ENCODE peak calls at places on chromosomes 3 and 15, in seven cellular contexts. One of them, this sample, is unnamed.
A peak's percentile ranks its signal among the peaks of the same experiment; 100 is the strongest.

GRCh38 chr3:55006277-55006676 is 78.4 kb upstream of the LRTM1 start:
- DNase-seq in GM23248: no peak
- DNase-seq in HepG2: no peak
- DNase-seq in fibroblast of lung: peak; percentile 68
- DNase-seq in A549: no peak
- DNase-seq in K562: no peak
- DNase-seq in H9: no peak
- DNase-seq in this sample: no peak

GRCh38 chr3:43879166-43879565 is 188.4 kb downstream of the ABHD5 start:
- DNase-seq in HepG2: no peak
- DNase-seq in fibroblast of lung: no peak
- DNase-seq in GM23248: peak; percentile 43
- DNase-seq in K562: peak; percentile 22
- DNase-seq in A549: peak; percentile 59
- DNase-seq in H9: peak; percentile 88
- DNase-seq in this sample: peak; percentile 73

GRCh38 chr15:74403981-74404563 is 29.7 kb downstream of the SEMA7A start:
- DNase-seq in GM23248: no peak
- DNase-seq in A549: no peak
- DNase-seq in H9: no peak
- DNase-seq in K562: no peak
- DNase-seq in HepG2: no peak
- DNase-seq in fibroblast of lung: no peak
- DNase-seq in this sample: peak; percentile 44

GRCh38 chr3:61181874-61182273 is 69.4 kb downstream of the FHIT start:
- DNase-seq in H9: no peak
- DNase-seq in HepG2: peak; percentile 52
- DNase-seq in GM23248: peak; percentile 36
- DNase-seq in K562: no peak
- DNase-seq in fibroblast of lung: peak; percentile 76
- DNase-seq in A549: peak; percentile 17
- DNase-seq in this sample: no peak

GRCh38 chr15:66997212-66997611 is 68.2 kb upstream of the SMAD3 start:
- DNase-seq in A549: no peak
- DNase-seq in fibroblast of lung: peak; percentile 92
- DNase-seq in K562: no peak
- DNase-seq in HepG2: no peak
- DNase-seq in GM23248: peak; percentile 89
- DNase-seq in H9: no peak
- DNase-seq in this sample: no peak

GRCh38 chr3:126107203-126107939 is 23.4 kb upstream of the SLC41A3 start:
- DNase-seq in GM23248: no peak
- DNase-seq in K562: no peak
- DNase-seq in A549: no peak
- DNase-seq in H9: no peak
- DNase-seq in HepG2: no peak
- DNase-seq in fibroblast of lung: no peak
- DNase-seq in this sample: no peak

GRCh38 chr15:80997692-80998091 is 3.0 kb upstream of the TLNRD1 start:
- DNase-seq in K562: no peak
- DNase-seq in HepG2: no peak
- DNase-seq in fibroblast of lung: no peak
- DNase-seq in A549: no peak
- DNase-seq in H9: no peak
- DNase-seq in GM23248: no peak
- DNase-seq in this sample: no peak

GRCh38 chr3:63911901-63912767 is at the start of gene SCAANT1:
- DNase-seq in K562: peak; percentile 78
- DNase-seq in fibroblast of lung: peak; percentile 91
- DNase-seq in HepG2: peak; percentile 81
- DNase-seq in A549: peak; percentile 85
- DNase-seq in H9: peak; percentile 83
- DNase-seq in GM23248: peak; percentile 98
- DNase-seq in this sample: peak; percentile 82

GRCh38 chr3:67017211-67017610 is 19.1 kb downstream of the KBTBD8 start:
- DNase-seq in fibroblast of lung: no peak
- DNase-seq in HepG2: peak; percentile 67
- DNase-seq in A549: no peak
- DNase-seq in K562: peak; percentile 69
- DNase-seq in GM23248: peak; percentile 3
- DNase-seq in H9: no peak
- DNase-seq in this sample: peak; percentile 43

GRCh38 chr15:75947117-75947516 is 43.4 kb downstream of the FBXO22 start:
- DNase-seq in fibroblast of lung: peak; percentile 86
- DNase-seq in GM23248: peak; percentile 96
- DNase-seq in A549: peak; percentile 27
- DNase-seq in K562: no peak
- DNase-seq in HepG2: no peak
- DNase-seq in H9: no peak
- DNase-seq in this sample: no peak

GRCh38 chr3:189121088-189121487 is 50.7 kb upstream of the TPRG1 start:
- DNase-seq in A549: no peak
- DNase-seq in GM23248: no peak
- DNase-seq in H9: no peak
- DNase-seq in HepG2: no peak
- DNase-seq in fibroblast of lung: peak; percentile 4
- DNase-seq in K562: no peak
- DNase-seq in this sample: no peak

DNA sequence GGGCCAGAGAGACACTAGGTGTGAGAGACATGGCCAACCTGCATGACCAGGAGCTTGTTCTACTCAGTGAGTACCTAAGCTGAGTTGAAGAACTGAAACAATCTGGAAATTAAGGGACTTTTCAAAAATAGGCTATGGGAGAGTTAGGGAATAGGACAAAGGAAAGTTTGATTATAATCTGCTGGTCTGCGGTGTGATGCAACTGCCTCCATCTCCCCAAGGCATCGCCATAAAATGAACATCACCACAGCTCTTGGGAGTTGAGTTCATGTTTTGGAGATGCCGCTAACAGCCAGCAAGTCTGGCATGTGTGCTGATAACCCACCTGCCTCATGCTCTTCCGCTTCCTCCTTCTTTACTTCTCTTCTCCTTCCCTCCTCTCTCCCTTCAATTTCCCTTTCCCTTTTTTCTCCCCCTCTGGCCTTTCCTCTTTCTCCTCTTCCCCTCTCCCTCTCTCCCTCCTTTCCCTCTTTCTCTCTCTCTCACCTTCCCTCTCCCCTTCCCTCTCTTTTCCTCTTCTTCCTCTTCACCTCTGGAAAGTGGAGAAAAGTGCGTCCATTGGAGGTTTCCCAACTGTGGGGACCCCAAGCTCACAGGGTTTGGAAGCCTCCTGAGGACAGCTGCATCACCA is 39.1 kb upstream of the GLCE start:
- DNase-seq in GM23248: no peak
- DNase-seq in K562: no peak
- DNase-seq in A549: no peak
- DNase-seq in HepG2: no peak
- DNase-seq in fibroblast of lung: no peak
- DNase-seq in H9: no peak
- DNase-seq in this sample: no peak
- H3K4me1 ChIP-seq in GM23248: no peaks in the 10 kb centered on the region
- H3K4me1 ChIP-seq in K562: no peaks in the 10 kb centered on the region
- H3K4me1 ChIP-seq in A549: peaks cover 11% of the 10 kb centered on the region
- H3K4me1 ChIP-seq in HepG2: peaks cover 13% of the 10 kb centered on the region
- H3K4me1 ChIP-seq in fibroblast of lung: no peaks in the 10 kb centered on the region
- H3K4me1 ChIP-seq in H9: peaks cover 28% of the 10 kb centered on the region
- H3K4me1 ChIP-seq in this sample: no peaks in the 10 kb centered on the region

DNA sequence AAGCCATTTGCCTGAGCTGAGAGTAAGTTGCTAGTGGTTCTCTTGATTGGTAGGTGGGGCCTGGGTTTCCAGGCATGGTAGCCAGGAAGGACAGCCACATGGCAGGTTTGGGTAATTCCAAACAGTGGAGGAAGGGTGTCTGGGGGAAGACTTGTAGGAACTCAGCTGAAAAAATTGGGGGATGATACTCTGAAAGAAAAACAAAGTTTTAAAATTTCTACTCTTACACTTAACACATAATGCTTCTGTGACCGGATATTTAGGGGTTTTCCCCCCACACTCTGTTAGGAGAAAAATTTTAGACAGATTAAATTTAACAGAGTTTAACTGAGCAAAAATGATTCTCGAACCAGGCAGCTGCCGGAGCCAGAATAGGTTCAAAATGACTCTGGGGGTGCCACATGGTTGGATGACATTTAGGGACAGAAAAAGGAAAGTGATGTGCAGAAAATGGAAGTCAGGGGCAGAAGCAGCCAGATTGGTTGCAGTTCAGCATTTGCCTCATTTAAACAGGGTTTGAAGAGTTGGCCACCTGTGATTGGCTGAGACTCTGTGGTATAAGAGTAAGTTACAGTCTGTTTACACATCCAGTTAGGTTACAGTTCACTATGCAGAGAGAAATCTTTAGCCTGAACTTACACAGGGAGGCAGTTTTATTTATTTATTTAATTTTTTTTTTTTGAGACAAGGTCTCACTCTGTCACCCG is 8.1 kb downstream of the B2M start:
- DNase-seq in HepG2: peak; percentile 29
- DNase-seq in GM23248: no peak
- DNase-seq in H9: no peak
- DNase-seq in A549: no peak
- DNase-seq in fibroblast of lung: peak; percentile 21
- DNase-seq in K562: peak; percentile 13
- DNase-seq in this sample: peak; percentile 65
- H3K4me2 ChIP-seq in HepG2: no peak overlapping the region
- H3K4me2 ChIP-seq in GM23248: no peak overlapping the region
- H3K4me2 ChIP-seq in H9: no peak overlapping the region
- H3K4me2 ChIP-seq in A549: no peak overlapping the region
- H3K4me2 ChIP-seq in fibroblast of lung: no peak overlapping the region
- H3K4me2 ChIP-seq in K562: no peak overlapping the region
- H3K4me2 ChIP-seq in this sample: peak overlapping the region; percentile 37

DNA sequence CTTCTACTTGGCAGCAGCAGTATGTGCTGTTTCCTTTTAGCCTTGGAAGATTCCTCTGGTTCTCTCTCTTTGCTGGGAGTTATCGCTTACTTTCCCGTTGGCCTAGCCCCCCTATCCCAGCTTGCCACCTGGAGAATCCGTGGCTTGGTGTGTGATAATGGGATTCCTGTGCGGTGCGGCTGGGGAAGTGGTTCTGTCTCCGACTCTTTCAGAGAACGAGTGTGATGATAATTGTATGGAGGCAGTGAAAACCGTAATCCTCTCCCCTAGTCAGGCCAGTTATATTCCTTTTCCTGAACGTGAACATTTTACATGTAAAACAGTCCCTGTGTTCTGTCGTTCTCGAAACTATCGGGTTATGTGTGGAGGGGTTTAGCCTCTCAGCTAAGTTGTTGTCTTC is 300.1 kb upstream of the C2CD4B start:
- DNase-seq in fibroblast of lung: no peak
- DNase-seq in HepG2: no peak
- DNase-seq in K562: no peak
- DNase-seq in H9: no peak
- DNase-seq in A549: no peak
- DNase-seq in GM23248: no peak
- DNase-seq in this sample: no peak
- H3K4me1 ChIP-seq in fibroblast of lung: peaks cover 15% of the 10 kb centered on the region
- H3K4me1 ChIP-seq in HepG2: peaks cover 7% of the 10 kb centered on the region
- H3K4me1 ChIP-seq in K562: no peaks in the 10 kb centered on the region
- H3K4me1 ChIP-seq in H9: peaks cover 12% of the 10 kb centered on the region
- H3K4me1 ChIP-seq in A549: no peaks in the 10 kb centered on the region
- H3K4me1 ChIP-seq in GM23248: peaks cover 46% of the 10 kb centered on the region
- H3K4me1 ChIP-seq in this sample: no peaks in the 10 kb centered on the region

DNA sequence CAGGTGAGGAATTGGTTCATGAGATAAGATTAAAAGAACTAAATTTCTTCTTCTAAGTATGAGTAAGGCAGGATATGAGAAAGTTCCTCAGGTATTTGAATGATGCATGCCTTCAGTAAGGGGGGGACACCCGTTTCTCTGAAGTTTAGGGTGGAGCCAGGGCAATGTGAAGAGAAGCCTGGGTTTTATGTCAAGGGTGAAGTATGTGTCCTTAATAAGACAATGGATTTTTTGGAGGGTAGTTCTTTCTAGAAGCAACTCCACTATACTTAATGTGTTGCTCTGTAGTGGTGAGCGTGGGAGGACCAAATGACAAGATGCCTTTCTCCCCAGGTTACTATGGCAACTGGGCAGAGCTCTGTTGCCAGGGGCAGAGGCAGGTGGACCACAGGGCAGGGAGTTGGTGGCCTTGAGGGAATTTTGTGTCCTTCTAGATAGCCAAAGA is 44.0 kb downstream of the PHLDB2 start:
- DNase-seq in A549: peak; percentile 82
- DNase-seq in H9: no peak
- DNase-seq in fibroblast of lung: peak; percentile 95
- DNase-seq in GM23248: peak; percentile 90
- DNase-seq in K562: no peak
- DNase-seq in HepG2: no peak
- DNase-seq in this sample: no peak
- H3K4me2 ChIP-seq in A549: peak overlapping the region; percentile 73
- H3K4me2 ChIP-seq in H9: no peak overlapping the region
- H3K4me2 ChIP-seq in fibroblast of lung: no peak overlapping the region
- H3K4me2 ChIP-seq in GM23248: peak overlapping the region; percentile 27
- H3K4me2 ChIP-seq in K562: no peak overlapping the region
- H3K4me2 ChIP-seq in HepG2: no peak overlapping the region
- H3K4me2 ChIP-seq in this sample: no peak overlapping the region

GRCh38 chr3:13071695-13072094 is 1.5 kb downstream of the IQSEC1 start:
- DNase-seq in HepG2: no peak
- DNase-seq in H9: no peak
- DNase-seq in GM23248: no peak
- DNase-seq in A549: no peak
- DNase-seq in K562: no peak
- DNase-seq in fibroblast of lung: no peak
- DNase-seq in this sample: no peak
- H3K4me1 ChIP-seq in HepG2: peaks cover 9% of the 10 kb centered on the region
- H3K4me1 ChIP-seq in H9: no peaks in the 10 kb centered on the region
- H3K4me1 ChIP-seq in GM23248: no peaks in the 10 kb centered on the region
- H3K4me1 ChIP-seq in A549: no peaks in the 10 kb centered on the region
- H3K4me1 ChIP-seq in K562: peaks cover 11% of the 10 kb centered on the region
- H3K4me1 ChIP-seq in fibroblast of lung: no peaks in the 10 kb centered on the region
- H3K4me1 ChIP-seq in this sample: peaks cover 87% of the 10 kb centered on the region

GRCh38 chr3:39750677-39751076 is 58.7 kb upstream of the MYRIP start:
- DNase-seq in fibroblast of lung: no peak
- DNase-seq in H9: no peak
- DNase-seq in GM23248: no peak
- DNase-seq in K562: no peak
- DNase-seq in A549: no peak
- DNase-seq in HepG2: no peak
- DNase-seq in this sample: no peak
- H3K4me2 ChIP-seq in fibroblast of lung: no peak overlapping the region
- H3K4me2 ChIP-seq in H9: no peak overlapping the region
- H3K4me2 ChIP-seq in GM23248: no peak overlapping the region
- H3K4me2 ChIP-seq in K562: no peak overlapping the region
- H3K4me2 ChIP-seq in A549: no peak overlapping the region
- H3K4me2 ChIP-seq in HepG2: no peak overlapping the region
- H3K4me2 ChIP-seq in this sample: no peak overlapping the region

This sample was measured in OCI-LY7.